ENCODE peak calls at places on chromosomes 3 and 15, in ten cellular contexts. One of them, this sample, is unnamed.

GRCh38 chr3:196193738-196194541 is 17.3 kb downstream of the ZDHHC19 start:
- DNase-seq in astrocyte: no peak
- DNase-seq in WERI-Rb-1: no peak
- DNase-seq in A549: no peak
- DNase-seq in kidney epithelial cell: no peak
- DNase-seq in endodermal cell: no peak
- DNase-seq in GM20000: no peak
- DNase-seq in MM.1S: no peak
- DNase-seq in adrenal gland: peak; percentile 74
- DNase-seq in AG04450: no peak
- DNase-seq in this sample: no peak

GRCh38 chr3:46690798-46691197 is 2.7 kb downstream of the ALS2CL start:
- DNase-seq in MM.1S: no peak
- DNase-seq in AG04450: no peak
- DNase-seq in adrenal gland: no peak
- DNase-seq in astrocyte: no peak
- DNase-seq in GM20000: no peak
- DNase-seq in WERI-Rb-1: no peak
- DNase-seq in kidney epithelial cell: no peak
- DNase-seq in endodermal cell: no peak
- DNase-seq in A549: no peak
- DNase-seq in this sample: peak; percentile 88

GRCh38 chr3:62587169-62587568 is 213.8 kb upstream of the FEZF2 start:
- DNase-seq in kidney epithelial cell: no peak
- DNase-seq in GM20000: no peak
- DNase-seq in endodermal cell: no peak
- DNase-seq in adrenal gland: no peak
- DNase-seq in MM.1S: no peak
- DNase-seq in WERI-Rb-1: no peak
- DNase-seq in astrocyte: peak; percentile 88
- DNase-seq in A549: no peak
- DNase-seq in AG04450: no peak
- DNase-seq in this sample: no peak

GRCh38 chr3:186955898-186956696 is 25.8 kb downstream of the ST6GAL1 start:
- DNase-seq in A549: no peak
- DNase-seq in MM.1S: no peak
- DNase-seq in astrocyte: no peak
- DNase-seq in WERI-Rb-1: peak; percentile 26
- DNase-seq in adrenal gland: no peak
- DNase-seq in kidney epithelial cell: no peak
- DNase-seq in GM20000: no peak
- DNase-seq in endodermal cell: no peak
- DNase-seq in AG04450: no peak
- DNase-seq in this sample: no peak

GRCh38 chr3:148146241-148146640 is 551.5 kb upstream of the AGTR1 start:
- DNase-seq in astrocyte: no peak
- DNase-seq in WERI-Rb-1: no peak
- DNase-seq in MM.1S: no peak
- DNase-seq in GM20000: no peak
- DNase-seq in A549: no peak
- DNase-seq in adrenal gland: no peak
- DNase-seq in kidney epithelial cell: no peak
- DNase-seq in AG04450: no peak
- DNase-seq in endodermal cell: no peak
- DNase-seq in this sample: no peak

GRCh38 chr3:188950832-188951489 is 220.8 kb upstream of the TPRG1 start:
- DNase-seq in GM20000: no peak
- DNase-seq in A549: peak; percentile 71
- DNase-seq in MM.1S: no peak
- DNase-seq in AG04450: peak; percentile 92
- DNase-seq in astrocyte: peak; percentile 98
- DNase-seq in endodermal cell: no peak
- DNase-seq in kidney epithelial cell: peak; percentile 86
- DNase-seq in WERI-Rb-1: no peak
- DNase-seq in adrenal gland: peak; percentile 87
- DNase-seq in this sample: no peak

GRCh38 chr15:51414256-51414860 is 72.9 kb downstream of the GLDN start:
- DNase-seq in endodermal cell: no peak
- DNase-seq in A549: no peak
- DNase-seq in kidney epithelial cell: no peak
- DNase-seq in GM20000: no peak
- DNase-seq in astrocyte: no peak
- DNase-seq in MM.1S: no peak
- DNase-seq in adrenal gland: no peak
- DNase-seq in AG04450: no peak
- DNase-seq in WERI-Rb-1: no peak
- DNase-seq in this sample: peak; percentile 97

GRCh38 chr3:159830523-159831151 is 158.0 kb upstream of the IL12A start:
- DNase-seq in WERI-Rb-1: no peak
- DNase-seq in astrocyte: peak; percentile 41
- DNase-seq in MM.1S: no peak
- DNase-seq in AG04450: no peak
- DNase-seq in A549: no peak
- DNase-seq in kidney epithelial cell: no peak
- DNase-seq in endodermal cell: no peak
- DNase-seq in GM20000: no peak
- DNase-seq in adrenal gland: no peak
- DNase-seq in this sample: no peak

GRCh38 chr3:57983734-57984518 is 24.3 kb upstream of the FLNB start:
- DNase-seq in AG04450: peak; percentile 66
- DNase-seq in WERI-Rb-1: peak; percentile 26
- DNase-seq in MM.1S: peak; percentile 70
- DNase-seq in endodermal cell: peak; percentile 62
- DNase-seq in astrocyte: peak; percentile 86
- DNase-seq in A549: no peak
- DNase-seq in GM20000: peak; percentile 74
- DNase-seq in adrenal gland: peak; percentile 86
- DNase-seq in kidney epithelial cell: no peak
- DNase-seq in this sample: peak; percentile 51

GRCh38 chr3:170967126-170967525 is 58.7 kb upstream of the EIF5A2 start:
- DNase-seq in AG04450: no peak
- DNase-seq in GM20000: no peak
- DNase-seq in adrenal gland: no peak
- DNase-seq in astrocyte: no peak
- DNase-seq in kidney epithelial cell: no peak
- DNase-seq in WERI-Rb-1: no peak
- DNase-seq in MM.1S: no peak
- DNase-seq in endodermal cell: no peak
- DNase-seq in A549: no peak
- DNase-seq in this sample: no peak

GRCh38 chr15:70447927-70448698 is 315.2 kb downstream of the UACA start:
- DNase-seq in astrocyte: peak; percentile 8
- DNase-seq in adrenal gland: peak; percentile 29
- DNase-seq in endodermal cell: no peak
- DNase-seq in GM20000: no peak
- DNase-seq in WERI-Rb-1: no peak
- DNase-seq in AG04450: no peak
- DNase-seq in MM.1S: no peak
- DNase-seq in A549: no peak
- DNase-seq in kidney epithelial cell: no peak
- DNase-seq in this sample: peak; percentile 23

GRCh38 chr3:14836049-14836468 is 17.3 kb downstream of the FGD5 start:
- DNase-seq in endodermal cell: no peak
- DNase-seq in kidney epithelial cell: no peak
- DNase-seq in adrenal gland: peak; percentile 60
- DNase-seq in astrocyte: no peak
- DNase-seq in MM.1S: no peak
- DNase-seq in A549: no peak
- DNase-seq in WERI-Rb-1: no peak
- DNase-seq in GM20000: no peak
- DNase-seq in AG04450: no peak
- DNase-seq in this sample: peak; percentile 18

GRCh38 chr3:102053375-102053989 is 204.2 kb downstream of the NFKBIZ start:
- DNase-seq in GM20000: no peak
- DNase-seq in endodermal cell: no peak
- DNase-seq in WERI-Rb-1: no peak
- DNase-seq in astrocyte: peak; percentile 80
- DNase-seq in kidney epithelial cell: no peak
- DNase-seq in MM.1S: no peak
- DNase-seq in AG04450: peak; percentile 13
- DNase-seq in adrenal gland: no peak
- DNase-seq in A549: peak; percentile 22
- DNase-seq in this sample: no peak

GRCh38 chr3:149319750-149320149 is 13.7 kb downstream of the TM4SF18 start:
- DNase-seq in MM.1S: no peak
- DNase-seq in A549: no peak
- DNase-seq in AG04450: no peak
- DNase-seq in astrocyte: no peak
- DNase-seq in kidney epithelial cell: no peak
- DNase-seq in GM20000: no peak
- DNase-seq in WERI-Rb-1: no peak
- DNase-seq in endodermal cell: no peak
- DNase-seq in adrenal gland: no peak
- DNase-seq in this sample: peak; percentile 46

GRCh38 chr3:53949541-53949940 is 57.9 kb upstream of the SELENOK start:
- DNase-seq in astrocyte: no peak
- DNase-seq in WERI-Rb-1: peak; percentile 41
- DNase-seq in endodermal cell: no peak
- DNase-seq in adrenal gland: no peak
- DNase-seq in AG04450: no peak
- DNase-seq in GM20000: no peak
- DNase-seq in kidney epithelial cell: no peak
- DNase-seq in A549: no peak
- DNase-seq in MM.1S: no peak
- DNase-seq in this sample: no peak

GRCh38 chr3:49427581-49427980 is 1.5 kb downstream of the NICN1 start:
- DNase-seq in kidney epithelial cell: no peak
- DNase-seq in AG04450: no peak
- DNase-seq in adrenal gland: no peak
- DNase-seq in WERI-Rb-1: no peak
- DNase-seq in astrocyte: no peak
- DNase-seq in A549: no peak
- DNase-seq in GM20000: no peak
- DNase-seq in MM.1S: no peak
- DNase-seq in endodermal cell: no peak
- DNase-seq in this sample: no peak

GRCh38 chr3:49424816-49425215 is 2.5 kb upstream of the AMT start:
- DNase-seq in A549: no peak
- DNase-seq in WERI-Rb-1: no peak
- DNase-seq in endodermal cell: no peak
- DNase-seq in astrocyte: no peak
- DNase-seq in MM.1S: no peak
- DNase-seq in adrenal gland: no peak
- DNase-seq in AG04450: no peak
- DNase-seq in kidney epithelial cell: no peak
- DNase-seq in GM20000: no peak
- DNase-seq in this sample: no peak

GRCh38 chr3:49428697-49429100 is 425 bp downstream of the NICN1 start:
- DNase-seq in GM20000: no peak
- DNase-seq in adrenal gland: no peak
- DNase-seq in MM.1S: no peak
- DNase-seq in kidney epithelial cell: peak; percentile 32
- DNase-seq in AG04450: no peak
- DNase-seq in endodermal cell: no peak
- DNase-seq in A549: peak; percentile 46
- DNase-seq in WERI-Rb-1: no peak
- DNase-seq in astrocyte: no peak
- DNase-seq in this sample: no peak
- TF ChIP-seq CTCF in GM20000: no peak
- TF ChIP-seq CTCF in adrenal gland: no peak
- TF ChIP-seq CTCF in MM.1S: no peak
- TF ChIP-seq CTCF in kidney epithelial cell: peak; percentile 22
- TF ChIP-seq CTCF in AG04450: no peak
- TF ChIP-seq CTCF in endodermal cell: no peak
- TF ChIP-seq CTCF in A549: no peak
- TF ChIP-seq CTCF in WERI-Rb-1: no peak
- TF ChIP-seq CTCF in astrocyte: no peak
- TF ChIP-seq CTCF in this sample: no peak

GRCh38 chr3:52518723-52519444 is 14.8 kb downstream of the NT5DC2 start:
- DNase-seq in adrenal gland: no peak
- DNase-seq in A549: no peak
- DNase-seq in AG04450: no peak
- DNase-seq in endodermal cell: peak; percentile 90
- DNase-seq in MM.1S: no peak
- DNase-seq in WERI-Rb-1: no peak
- DNase-seq in kidney epithelial cell: no peak
- DNase-seq in GM20000: no peak
- DNase-seq in astrocyte: no peak
- DNase-seq in this sample: peak; percentile 58
- TF ChIP-seq CTCF in adrenal gland: no peak
- TF ChIP-seq CTCF in A549: no peak
- TF ChIP-seq CTCF in AG04450: no peak
- TF ChIP-seq CTCF in endodermal cell: no peak
- TF ChIP-seq CTCF in MM.1S: no peak
- TF ChIP-seq CTCF in WERI-Rb-1: no peak
- TF ChIP-seq CTCF in kidney epithelial cell: no peak
- TF ChIP-seq CTCF in GM20000: no peak
- TF ChIP-seq CTCF in astrocyte: no peak
- TF ChIP-seq CTCF in this sample: no peak

GRCh38 chr15:31871887-31872281 is 158.4 kb upstream of the CHRNA7 start:
- DNase-seq in kidney epithelial cell: no peak
- DNase-seq in MM.1S: no peak
- DNase-seq in endodermal cell: no peak
- DNase-seq in WERI-Rb-1: no peak
- DNase-seq in GM20000: no peak
- DNase-seq in A549: no peak
- DNase-seq in AG04450: no peak
- DNase-seq in adrenal gland: no peak
- DNase-seq in astrocyte: no peak
- DNase-seq in this sample: no peak
- TF ChIP-seq CTCF in kidney epithelial cell: no peak
- TF ChIP-seq CTCF in MM.1S: no peak
- TF ChIP-seq CTCF in endodermal cell: no peak
- TF ChIP-seq CTCF in WERI-Rb-1: no peak
- TF ChIP-seq CTCF in GM20000: no peak
- TF ChIP-seq CTCF in A549: no peak
- TF ChIP-seq CTCF in AG04450: no peak
- TF ChIP-seq CTCF in adrenal gland: no peak
- TF ChIP-seq CTCF in astrocyte: no peak
- TF ChIP-seq CTCF in this sample: no peak

GRCh38 chr3:197328198-197328597 is 29.8 kb upstream of the DLG1 start:
- DNase-seq in MM.1S: no peak
- DNase-seq in WERI-Rb-1: no peak
- DNase-seq in GM20000: no peak
- DNase-seq in endodermal cell: peak; percentile 5
- DNase-seq in kidney epithelial cell: no peak
- DNase-seq in A549: no peak
- DNase-seq in AG04450: no peak
- DNase-seq in adrenal gland: no peak
- DNase-seq in astrocyte: no peak
- DNase-seq in this sample: no peak

GRCh38 chr3:197333901-197334639 is 35.7 kb upstream of the DLG1 start:
- DNase-seq in kidney epithelial cell: no peak
- DNase-seq in WERI-Rb-1: peak; percentile 22
- DNase-seq in AG04450: no peak
- DNase-seq in astrocyte: peak; percentile 35
- DNase-seq in adrenal gland: no peak
- DNase-seq in GM20000: no peak
- DNase-seq in A549: no peak
- DNase-seq in endodermal cell: peak; percentile 57
- DNase-seq in MM.1S: no peak
- DNase-seq in this sample: peak; percentile 86

GRCh38 chr3:197329382-197329781 is 31.0 kb upstream of the DLG1 start:
- DNase-seq in adrenal gland: no peak
- DNase-seq in AG04450: no peak
- DNase-seq in GM20000: no peak
- DNase-seq in MM.1S: no peak
- DNase-seq in A549: no peak
- DNase-seq in WERI-Rb-1: no peak
- DNase-seq in astrocyte: no peak
- DNase-seq in endodermal cell: peak; percentile 3
- DNase-seq in kidney epithelial cell: no peak
- DNase-seq in this sample: no peak

GRCh38 chr3:197327701-197328100 is 29.3 kb upstream of the DLG1 start:
- DNase-seq in AG04450: peak; percentile 26
- DNase-seq in adrenal gland: no peak
- DNase-seq in MM.1S: no peak
- DNase-seq in endodermal cell: peak; percentile 17
- DNase-seq in GM20000: no peak
- DNase-seq in WERI-Rb-1: no peak
- DNase-seq in astrocyte: no peak
- DNase-seq in kidney epithelial cell: no peak
- DNase-seq in A549: no peak
- DNase-seq in this sample: no peak

GRCh38 chr3:197331131-197331530 is 32.7 kb upstream of the DLG1 start:
- DNase-seq in kidney epithelial cell: no peak
- DNase-seq in endodermal cell: peak; percentile 44
- DNase-seq in astrocyte: no peak
- DNase-seq in WERI-Rb-1: no peak
- DNase-seq in AG04450: no peak
- DNase-seq in adrenal gland: no peak
- DNase-seq in MM.1S: no peak
- DNase-seq in GM20000: no peak
- DNase-seq in A549: no peak
- DNase-seq in this sample: no peak
- TF ChIP-seq CTCF in kidney epithelial cell: no peak
- TF ChIP-seq CTCF in endodermal cell: peak; percentile 67
- TF ChIP-seq CTCF in astrocyte: no peak
- TF ChIP-seq CTCF in WERI-Rb-1: peak; percentile 2
- TF ChIP-seq CTCF in AG04450: peak; percentile 29
- TF ChIP-seq CTCF in adrenal gland: no peak
- TF ChIP-seq CTCF in MM.1S: no peak
- TF ChIP-seq CTCF in GM20000: no peak
- TF ChIP-seq CTCF in A549: no peak
- TF ChIP-seq CTCF in this sample: no peak